ENCODE peak calls at places on chromosomes 7 and 10, in five cellular contexts. Y is B cell, J is OCI-LY7, B is heart left ventricle, V is WERI-Rb-1. F is an unnamed sample.

GRCh38 chr7:83684928-83685327 is 36.0 kb upstream of the SEMA3E start:
- DNase-seq in V (no peak), B (no peak), Y (no peak), J (no peak), F (no peak)

GRCh38 chr10:61028861-61029361 is 84.9 kb upstream of the RHOBTB1 start:
- DNase-seq in B (no peak), Y (no peak), J (no peak), V (no peak), F (no peak)

GRCh38 chr7:158733762-158734494 is 29.3 kb upstream of the NCAPG2 start:
- DNase-seq in J (no peak), V (no peak), B (no peak), Y (no peak), F (no peak)

GRCh38 chr10:77744249-77744648 is 106.6 kb upstream of the KCNMA1 start:
- DNase-seq in Y (no peak), J (no peak), V (no peak), B (no peak), F (no peak)

GRCh38 chr7:130957722-130958360 is 223.8 kb upstream of the KLF14 start:
- DNase-seq in J (no peak), B (no peak), Y (no peak), V (no peak), F (no peak)

GRCh38 chr7:77416621-77417371 is 647 bp upstream of the GSAP start:
- DNase-seq in Y (peak), V (no peak), B (no peak), J (no peak), F (no peak)

GRCh38 chr10:9957352-9957751 is 1060.3 kb upstream of the CELF2 start:
- DNase-seq in Y (no peak), B (no peak), V (no peak), J (no peak), F (no peak)

GRCh38 chr7:41685684-41686083 is 17.2 kb downstream of the INHBA start:
- DNase-seq in V (no peak), B (no peak), Y (no peak), J (no peak), F (no peak)

GRCh38 chr10:117483056-117483590 is 59.4 kb upstream of the EMX2 start:
- DNase-seq in B (no peak), J (no peak), V (no peak), Y (no peak), F (no peak)

GRCh38 chr7:31104361-31105255 is 52.5 kb downstream of the ADCYAP1R1 start:
- DNase-seq in B (no peak), V (no peak), Y (no peak), J (no peak), F (no peak)

GRCh38 chr10:34615770-34616169 is 199.3 kb downstream of the PARD3 start:
- DNase-seq in B (no peak), J (no peak), V (no peak), Y (no peak), F (no peak)

GRCh38 chr10:103966671-103967432 is at the start of gene SLK:
- DNase-seq in J (peak), V (peak), Y (peak), B (peak), F (peak)

GRCh38 chr7:15508258-15508657 is 53.6 kb downstream of the AGMO start:
- DNase-seq in J (no peak), B (no peak), Y (no peak), V (no peak), F (no peak)

GRCh38 chr10:124740374-124741280 is 3.6 kb downstream of the FAM53B start:
- DNase-seq in Y (peak), B (peak), V (no peak), J (peak), F (no peak)

GRCh38 chr7:107167483-107168232 is 1.1 kb upstream of the HBP1 start:
- DNase-seq in Y (no peak), V (no peak), J (peak), B (no peak), F (no peak)

GRCh38 chr10:549391-549790 is 140.1 kb downstream of the DIP2C start:
- DNase-seq in V (no peak), J (no peak), Y (no peak), B (no peak), F (no peak)

GRCh38 chr7:47944536-47945260 is 3.6 kb downstream of the PKD1L1 start:
- DNase-seq in Y (no peak), J (no peak), B (no peak), V (no peak), F (no peak)

GRCh38 chr10:98423691-98424120 is 8.7 kb upstream of the PYROXD2 start:
- DNase-seq in V (peak), J (peak), Y (no peak), B (no peak), F (no peak)

GRCh38 chr10:117425908-117426566 is 50.8 kb upstream of the PDZD8 start:
- DNase-seq in J (no peak), Y (no peak), V (no peak), B (no peak), F (no peak)

GRCh38 chr7:98289333-98289875 is 7.9 kb downstream of the BRI3 start:
- DNase-seq in Y (no peak), B (no peak), J (no peak), V (no peak), F (no peak)

GRCh38 chr7:38973760-38974159 is 3.9 kb upstream of the POU6F2 start:
- DNase-seq in B (no peak), Y (no peak), V (no peak), J (no peak), F (no peak)

GRCh38 chr7:38977658-38978057 is at the start of gene POU6F2:
- DNase-seq in B (no peak), V (no peak), Y (no peak), J (no peak), F (no peak)

GRCh38 chr7:38978474-38978873 is 765 bp downstream of the POU6F2 start:
- DNase-seq in Y (no peak), B (no peak), J (no peak), V (no peak), F (no peak)

GRCh38 chr7:38975944-38976392 is 1.7 kb upstream of the POU6F2 start:
- DNase-seq in B (peak), Y (no peak), V (no peak), J (no peak), F (no peak)
- TF ChIP-seq CTCF in B (no peak), Y (no peak), V (no peak), J (no peak), F (no peak)

GRCh38 chr10:76697923-76698322 is 939.7 kb downstream of the KCNMA1 start:
- DNase-seq in B (no peak), V (no peak), J (no peak), Y (no peak), F (no peak)
- TF ChIP-seq CTCF in B (no peak), V (no peak), J (no peak), Y (no peak), F (no peak)

DNA sequence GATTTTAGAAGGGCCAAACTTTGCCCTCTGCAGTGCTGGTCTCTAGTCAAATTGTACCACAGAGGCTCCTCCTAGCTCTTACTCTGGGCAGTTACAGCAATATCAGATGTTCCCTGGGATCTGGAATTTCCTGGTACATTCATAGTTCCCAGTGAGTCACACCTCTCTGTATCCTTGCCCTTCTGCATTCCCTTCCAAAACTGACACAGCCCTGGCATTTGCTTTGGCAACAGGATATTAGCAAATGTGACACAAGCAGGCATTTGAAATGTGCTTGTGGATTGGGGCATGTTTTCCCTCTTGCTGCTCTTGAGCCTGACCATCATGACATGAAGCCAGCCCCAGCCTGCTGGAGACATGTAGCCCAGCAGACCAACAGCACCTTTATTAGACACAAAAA is 284.7 kb upstream of the AKR1E2 start:
- DNase-seq in Y (no peak), V (no peak), J (no peak), B (no peak), F (no peak)
- TF ChIP-seq CTCF in Y (no peak), V (no peak), J (no peak), B (no peak), F (no peak)

DNA sequence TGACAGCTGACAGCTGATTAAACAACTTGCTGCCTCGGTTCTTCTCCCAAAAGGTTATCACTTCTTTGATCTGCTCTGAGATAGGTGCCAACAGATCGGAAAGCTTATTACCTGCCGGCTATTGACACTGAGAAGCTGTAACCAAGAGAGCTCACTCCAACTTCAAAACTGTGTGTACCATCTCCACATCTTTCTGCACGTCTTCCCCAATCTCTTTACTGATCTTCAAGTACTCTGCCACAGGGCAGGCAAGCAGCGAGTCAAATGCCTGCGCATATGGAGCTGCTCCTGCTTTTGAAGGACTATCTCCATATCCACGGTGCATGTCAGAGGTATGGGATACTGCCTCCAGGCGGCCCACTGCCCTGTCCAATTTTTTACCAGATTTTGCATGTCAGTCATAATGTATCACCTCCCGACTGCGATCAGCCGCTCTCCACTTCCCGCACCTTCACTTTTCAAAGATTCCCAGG is 352 bp upstream of the ZNF485 start:
- DNase-seq in Y (no peak), B (no peak), V (no peak), J (no peak), F (no peak)
- TF ChIP-seq CTCF in Y (no peak), B (no peak), V (no peak), J (no peak), F (no peak)

GRCh38 chr7:73612598-73613269 is 11.6 kb downstream of the MLXIPL start:
- DNase-seq in V (no peak), Y (no peak), B (no peak), J (no peak), F (no peak)

GRCh38 chr7:73613954-73614735 is 10.2 kb downstream of the MLXIPL start:
- DNase-seq in V (no peak), B (no peak), Y (no peak), J (no peak), F (no peak)

GRCh38 chr7:73618538-73618937 is 5.8 kb downstream of the MLXIPL start:
- DNase-seq in J (no peak), B (no peak), Y (no peak), V (peak), F (no peak)

GRCh38 chr7:73611017-73611555 is 13.2 kb downstream of the MLXIPL start:
- DNase-seq in Y (no peak), V (no peak), J (no peak), B (no peak), F (no peak)

DNA sequence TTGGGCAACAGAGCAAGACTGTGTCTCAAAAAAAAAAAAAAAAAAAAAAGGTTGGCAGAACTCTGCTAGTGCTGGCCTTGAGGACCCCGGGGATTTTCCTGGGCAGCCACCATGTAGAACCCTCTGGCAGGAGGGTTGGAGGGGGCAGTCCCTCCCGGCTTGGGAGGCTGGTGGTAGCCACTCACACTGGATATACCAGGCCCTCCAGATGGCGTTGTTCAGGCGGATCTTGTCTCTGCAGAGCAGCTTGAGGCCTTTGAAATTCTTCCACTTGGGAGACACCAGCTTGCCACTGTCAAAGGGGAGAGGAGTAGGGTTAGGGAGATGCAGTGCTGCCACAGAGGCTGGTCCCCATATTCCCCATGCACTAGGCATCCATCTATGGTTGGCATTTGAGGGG is 8.4 kb downstream of the MLXIPL start:
- DNase-seq in V (peak), B (no peak), J (peak), Y (no peak), F (no peak)
- TF ChIP-seq CTCF in V (peak), B (no peak), J (peak), Y (no peak), F (no peak)

F was measured in natural killer cell.